ENCODE peak calls at places on chromosomes 2 and 18, in eight cellular contexts. One of them, this sample, is unnamed.
A peak's percentile ranks its signal among the peaks of the same experiment; 100 is the strongest.

GRCh38 chr18:3394648-3395047 is 55.3 kb upstream of the TGIF1 start:
- DNase-seq in pancreas: no peak
- DNase-seq in fibroblast of lung: no peak
- DNase-seq in GM06990: no peak
- DNase-seq in spleen: no peak
- DNase-seq in stomach: no peak
- DNase-seq in right lobe of liver: no peak
- DNase-seq in fibroblast of mammary gland: no peak
- DNase-seq in this sample: no peak

GRCh38 chr18:59514193-59514592 is 155.1 kb upstream of the LMAN1 start:
- DNase-seq in pancreas: no peak
- DNase-seq in fibroblast of lung: peak; percentile 49
- DNase-seq in GM06990: no peak
- DNase-seq in spleen: no peak
- DNase-seq in stomach: no peak
- DNase-seq in right lobe of liver: peak; percentile 45
- DNase-seq in fibroblast of mammary gland: peak; percentile 73
- DNase-seq in this sample: peak; percentile 90

GRCh38 chr2:57549642-57550102 is 496.9 kb upstream of the VRK2 start:
- DNase-seq in pancreas: no peak
- DNase-seq in fibroblast of lung: no peak
- DNase-seq in GM06990: peak; percentile 25
- DNase-seq in spleen: no peak
- DNase-seq in stomach: no peak
- DNase-seq in right lobe of liver: no peak
- DNase-seq in fibroblast of mammary gland: peak; percentile 8
- DNase-seq in this sample: peak; percentile 25

GRCh38 chr18:59148192-59148591 is 8.5 kb downstream of the SEC11C start:
- DNase-seq in pancreas: no peak
- DNase-seq in fibroblast of lung: no peak
- DNase-seq in GM06990: no peak
- DNase-seq in spleen: no peak
- DNase-seq in stomach: peak; percentile 30
- DNase-seq in right lobe of liver: no peak
- DNase-seq in fibroblast of mammary gland: no peak
- DNase-seq in this sample: no peak

GRCh38 chr2:48146552-48146951 is 240.3 kb upstream of the FBXO11 start:
- DNase-seq in pancreas: no peak
- DNase-seq in fibroblast of lung: no peak
- DNase-seq in GM06990: no peak
- DNase-seq in spleen: no peak
- DNase-seq in stomach: no peak
- DNase-seq in right lobe of liver: no peak
- DNase-seq in fibroblast of mammary gland: no peak
- DNase-seq in this sample: no peak

GRCh38 chr2:200567932-200568331 is 17.9 kb upstream of the AOX1 start:
- DNase-seq in pancreas: no peak
- DNase-seq in fibroblast of lung: no peak
- DNase-seq in GM06990: no peak
- DNase-seq in spleen: no peak
- DNase-seq in stomach: no peak
- DNase-seq in right lobe of liver: no peak
- DNase-seq in fibroblast of mammary gland: no peak
- DNase-seq in this sample: no peak

GRCh38 chr2:11027195-11027594 is 115.5 kb downstream of the KCNF1 start:
- DNase-seq in pancreas: no peak
- DNase-seq in fibroblast of lung: no peak
- DNase-seq in GM06990: no peak
- DNase-seq in spleen: no peak
- DNase-seq in stomach: peak; percentile 7
- DNase-seq in right lobe of liver: no peak
- DNase-seq in fibroblast of mammary gland: no peak
- DNase-seq in this sample: no peak

GRCh38 chr2:235833971-235834620 is 334.1 kb downstream of the GBX2 start:
- DNase-seq in pancreas: no peak
- DNase-seq in fibroblast of lung: no peak
- DNase-seq in GM06990: no peak
- DNase-seq in spleen: peak; percentile 47
- DNase-seq in stomach: no peak
- DNase-seq in right lobe of liver: no peak
- DNase-seq in fibroblast of mammary gland: no peak
- DNase-seq in this sample: no peak

GRCh38 chr2:86671304-86671981 is 47.8 kb upstream of the RNF103 start:
- DNase-seq in pancreas: no peak
- DNase-seq in fibroblast of lung: peak; percentile 6
- DNase-seq in GM06990: no peak
- DNase-seq in spleen: no peak
- DNase-seq in stomach: no peak
- DNase-seq in right lobe of liver: no peak
- DNase-seq in fibroblast of mammary gland: peak; percentile 30
- DNase-seq in this sample: peak; percentile 59

GRCh38 chr18:26192233-26192632 is 34.0 kb upstream of the TAF4B start:
- DNase-seq in pancreas: no peak
- DNase-seq in fibroblast of lung: no peak
- DNase-seq in GM06990: no peak
- DNase-seq in spleen: no peak
- DNase-seq in stomach: no peak
- DNase-seq in right lobe of liver: no peak
- DNase-seq in fibroblast of mammary gland: no peak
- DNase-seq in this sample: no peak

GRCh38 chr18:61019902-61020301 is 313.3 kb upstream of the CDH20 start:
- DNase-seq in pancreas: no peak
- DNase-seq in fibroblast of lung: no peak
- DNase-seq in GM06990: no peak
- DNase-seq in spleen: no peak
- DNase-seq in stomach: no peak
- DNase-seq in right lobe of liver: no peak
- DNase-seq in fibroblast of mammary gland: no peak
- DNase-seq in this sample: no peak

GRCh38 chr2:46915281-46915810 is at the start of gene MCFD2:
- DNase-seq in pancreas: no peak
- DNase-seq in fibroblast of lung: no peak
- DNase-seq in GM06990: no peak
- DNase-seq in spleen: peak; percentile 92
- DNase-seq in stomach: peak; percentile 41
- DNase-seq in right lobe of liver: peak; percentile 49
- DNase-seq in fibroblast of mammary gland: peak; percentile 21
- DNase-seq in this sample: peak; percentile 46

GRCh38 chr2:162053066-162053807 is 20.8 kb downstream of the DPP4 start:
- DNase-seq in pancreas: no peak
- DNase-seq in fibroblast of lung: no peak
- DNase-seq in GM06990: no peak
- DNase-seq in spleen: no peak
- DNase-seq in stomach: no peak
- DNase-seq in right lobe of liver: no peak
- DNase-seq in fibroblast of mammary gland: no peak
- DNase-seq in this sample: no peak

GRCh38 chr2:34306745-34307144 is 707.6 kb upstream of the FAM98A start:
- DNase-seq in pancreas: no peak
- DNase-seq in fibroblast of lung: no peak
- DNase-seq in GM06990: no peak
- DNase-seq in spleen: no peak
- DNase-seq in stomach: no peak
- DNase-seq in right lobe of liver: no peak
- DNase-seq in fibroblast of mammary gland: no peak
- DNase-seq in this sample: no peak

GRCh38 chr2:55936351-55936750 is 12.8 kb upstream of the EFEMP1 start:
- DNase-seq in pancreas: no peak
- DNase-seq in fibroblast of lung: peak; percentile 37
- DNase-seq in GM06990: no peak
- DNase-seq in spleen: no peak
- DNase-seq in stomach: no peak
- DNase-seq in right lobe of liver: no peak
- DNase-seq in fibroblast of mammary gland: peak; percentile 54
- DNase-seq in this sample: no peak

GRCh38 chr18:5600376-5601071 is 56.7 kb upstream of the EPB41L3 start:
- DNase-seq in pancreas: no peak
- DNase-seq in fibroblast of lung: no peak
- DNase-seq in GM06990: no peak
- DNase-seq in spleen: no peak
- DNase-seq in stomach: no peak
- DNase-seq in right lobe of liver: no peak
- DNase-seq in fibroblast of mammary gland: peak; percentile 45
- DNase-seq in this sample: peak; percentile 51

GRCh38 chr18:3524706-3525105 is 74.7 kb downstream of the TGIF1 start:
- DNase-seq in pancreas: no peak
- DNase-seq in fibroblast of lung: no peak
- DNase-seq in GM06990: no peak
- DNase-seq in spleen: no peak
- DNase-seq in stomach: no peak
- DNase-seq in right lobe of liver: no peak
- DNase-seq in fibroblast of mammary gland: no peak
- DNase-seq in this sample: no peak

GRCh38 chr2:6773694-6774044 is 92.0 kb downstream of the CMPK2 start:
- DNase-seq in pancreas: no peak
- DNase-seq in fibroblast of lung: no peak
- DNase-seq in GM06990: no peak
- DNase-seq in spleen: no peak
- DNase-seq in stomach: no peak
- DNase-seq in right lobe of liver: no peak
- DNase-seq in fibroblast of mammary gland: no peak
- DNase-seq in this sample: no peak

GRCh38 chr2:6780765-6781274 is 84.9 kb downstream of the CMPK2 start:
- DNase-seq in pancreas: no peak
- DNase-seq in fibroblast of lung: peak; percentile 11
- DNase-seq in GM06990: peak; percentile 27
- DNase-seq in spleen: peak; percentile 81
- DNase-seq in stomach: peak; percentile 31
- DNase-seq in right lobe of liver: peak; percentile 28
- DNase-seq in fibroblast of mammary gland: peak; percentile 9
- DNase-seq in this sample: peak; percentile 17

GRCh38 chr2:6776125-6776524 is 89.6 kb downstream of the CMPK2 start:
- DNase-seq in pancreas: no peak
- DNase-seq in fibroblast of lung: no peak
- DNase-seq in GM06990: no peak
- DNase-seq in spleen: no peak
- DNase-seq in stomach: no peak
- DNase-seq in right lobe of liver: no peak
- DNase-seq in fibroblast of mammary gland: no peak
- DNase-seq in this sample: no peak

GRCh38 chr2:6773007-6773693 is 92.6 kb downstream of the CMPK2 start:
- DNase-seq in pancreas: peak; percentile 84
- DNase-seq in fibroblast of lung: peak; percentile 29
- DNase-seq in GM06990: peak; percentile 77
- DNase-seq in spleen: peak; percentile 92
- DNase-seq in stomach: peak; percentile 66
- DNase-seq in right lobe of liver: peak; percentile 65
- DNase-seq in fibroblast of mammary gland: peak; percentile 10
- DNase-seq in this sample: peak; percentile 16

GRCh38 chr2:6777626-6778025 is 88.1 kb downstream of the CMPK2 start:
- DNase-seq in pancreas: no peak
- DNase-seq in fibroblast of lung: no peak
- DNase-seq in GM06990: no peak
- DNase-seq in spleen: no peak
- DNase-seq in stomach: no peak
- DNase-seq in right lobe of liver: no peak
- DNase-seq in fibroblast of mammary gland: no peak
- DNase-seq in this sample: no peak
- H3K4me3 ChIP-seq in pancreas: no peak overlapping the region
- H3K4me3 ChIP-seq in fibroblast of lung: no peak overlapping the region
- H3K4me3 ChIP-seq in GM06990: no peak overlapping the region
- H3K4me3 ChIP-seq in spleen: no peak overlapping the region
- H3K4me3 ChIP-seq in stomach: no peak overlapping the region
- H3K4me3 ChIP-seq in right lobe of liver: no peak overlapping the region
- H3K4me3 ChIP-seq in fibroblast of mammary gland: no peak overlapping the region
- H3K4me3 ChIP-seq in this sample: no peak overlapping the region

GRCh38 chr2:20666364-20667150 is at the start of gene GDF7:
- DNase-seq in pancreas: peak; percentile 82
- DNase-seq in fibroblast of lung: no peak
- DNase-seq in GM06990: no peak
- DNase-seq in spleen: peak; percentile 90
- DNase-seq in stomach: no peak
- DNase-seq in right lobe of liver: peak; percentile 91
- DNase-seq in fibroblast of mammary gland: no peak
- DNase-seq in this sample: peak; percentile 31
- TF ChIP-seq CTCF in pancreas: no peak
- TF ChIP-seq CTCF in fibroblast of lung: no peak
- TF ChIP-seq CTCF in GM06990: peak; percentile 29
- TF ChIP-seq CTCF in spleen: no peak
- TF ChIP-seq CTCF in stomach: no peak
- TF ChIP-seq CTCF in right lobe of liver: peak; percentile 46
- TF ChIP-seq CTCF in fibroblast of mammary gland: no peak
- TF ChIP-seq CTCF in this sample: peak; percentile 13

GRCh38 chr2:45168731-45169338 is 159.6 kb upstream of the SIX2 start:
- DNase-seq in pancreas: peak; percentile 70
- DNase-seq in fibroblast of lung: no peak
- DNase-seq in GM06990: peak; percentile 20
- DNase-seq in spleen: no peak
- DNase-seq in stomach: no peak
- DNase-seq in right lobe of liver: peak; percentile 34
- DNase-seq in fibroblast of mammary gland: peak; percentile 33
- DNase-seq in this sample: peak; percentile 49
- H3K4me3 ChIP-seq in pancreas: peak overlapping the region; percentile 62
- H3K4me3 ChIP-seq in fibroblast of lung: peak overlapping the region; percentile 35
- H3K4me3 ChIP-seq in GM06990: peak overlapping the region; percentile 29
- H3K4me3 ChIP-seq in spleen: peak overlapping the region; percentile 10
- H3K4me3 ChIP-seq in stomach: peak overlapping the region; percentile 62
- H3K4me3 ChIP-seq in right lobe of liver: peak overlapping the region; percentile 38
- H3K4me3 ChIP-seq in fibroblast of mammary gland: peak overlapping the region; percentile 60
- H3K4me3 ChIP-seq in this sample: peak overlapping the region; percentile 55

GRCh38 chr2:230129343-230129742 is 60.6 kb upstream of the SLC16A14 start:
- DNase-seq in pancreas: no peak
- DNase-seq in fibroblast of lung: no peak
- DNase-seq in GM06990: no peak
- DNase-seq in spleen: no peak
- DNase-seq in stomach: no peak
- DNase-seq in right lobe of liver: no peak
- DNase-seq in fibroblast of mammary gland: peak; percentile 76
- DNase-seq in this sample: peak; percentile 6
- TF ChIP-seq CTCF in pancreas: no peak
- TF ChIP-seq CTCF in fibroblast of lung: no peak
- TF ChIP-seq CTCF in GM06990: no peak
- TF ChIP-seq CTCF in spleen: no peak
- TF ChIP-seq CTCF in stomach: no peak
- TF ChIP-seq CTCF in right lobe of liver: no peak
- TF ChIP-seq CTCF in fibroblast of mammary gland: no peak
- TF ChIP-seq CTCF in this sample: no peak

This sample was measured in cardiac fibroblast.